ENCODE peak calls at places on chromosome 17, in four cellular contexts. C is effector memory CD4-positive, alpha-beta T cell; T is effector memory CD8-positive, alpha-beta T cell; Z is NCI-H1930. S is an unnamed sample.

GRCh38 chr17:83077411-83077810 is 2.0 kb upstream of the METRNL start:
- DNase-seq in C (no peak), Z (no peak), T (no peak), S (no peak)

GRCh38 chr17:75009139-75009724 is 3.2 kb upstream of the MRPL58 start:
- DNase-seq in C (no peak), T (no peak), Z (no peak), S (no peak)

GRCh38 chr17:6110088-6110487 is 39.9 kb downstream of the WSCD1 start:
- DNase-seq in Z (no peak), C (no peak), T (no peak), S (no peak)

GRCh38 chr17:21090889-21091618 is 35.7 kb upstream of the DHRS7B start:
- DNase-seq in Z (no peak), T (no peak), C (no peak), S (no peak)

GRCh38 chr17:78230996-78231931 is at the start of gene TMEM235:
- DNase-seq in Z (no peak), C (no peak), T (no peak), S (no peak)

GRCh38 chr17:30005709-30006320 is 64.4 kb downstream of the EFCAB5 start:
- DNase-seq in Z (no peak), C (no peak), T (no peak), S (no peak)

GRCh38 chr17:8315740-8316217 is 5.7 kb downstream of the ARHGEF15 start:
- DNase-seq in C (no peak), Z (no peak), T (no peak), S (no peak)

GRCh38 chr17:7580631-7581554 is 1.5 kb downstream of the CD68 start:
- DNase-seq in C (no peak), Z (no peak), T (no peak), S (peak; percentile 68)

GRCh38 chr17:20071824-20072691 is 62.9 kb downstream of the SPECC1 start:
- DNase-seq in C (no peak), T (no peak), Z (no peak), S (peak; percentile 21)

S was measured in erythroblast.